ENCODE peak calls at places on chromosomes 7 and 10, in five cellular contexts. N, E, S, K and D are unnamed samples.

GRCh38 chr7:50781894-50782293 is 802 bp downstream of the GRB10 start:
- DNase-seq in N (no peak), E (no peak), S (no peak), K (no peak), D (no peak)

GRCh38 chr7:33201821-33202220 is 72.5 kb downstream of the BBS9 start:
- DNase-seq in N (no peak), E (peak), S (no peak), K (no peak), D (no peak)

GRCh38 chr7:106979551-106980357 is 64.8 kb upstream of the PRKAR2B start:
- DNase-seq in N (no peak), E (no peak), S (no peak), K (no peak), D (no peak)

GRCh38 chr7:7917593-7917992 is 51.0 kb upstream of the GLCCI1 start:
- DNase-seq in N (no peak), E (no peak), S (no peak), K (no peak), D (no peak)

GRCh38 chr7:20307119-20307518 is 23.6 kb upstream of the ITGB8 start:
- DNase-seq in N (peak), E (peak), S (no peak), K (no peak), D (no peak)

GRCh38 chr7:130481898-130482297 is 10.0 kb upstream of the MEST start:
- DNase-seq in N (peak), E (no peak), S (no peak), K (no peak), D (no peak)

GRCh38 chr7:4739528-4739992 is 35.9 kb upstream of the AP5Z1 start:
- DNase-seq in N (no peak), E (peak), S (no peak), K (no peak), D (peak)

GRCh38 chr10:11936389-11937152 is 106.0 kb downstream of the UPF2 start:
- DNase-seq in N (no peak), E (no peak), S (no peak), K (no peak), D (no peak)

GRCh38 chr10:119413738-119414611 is 128.5 kb downstream of the RGS10 start:
- DNase-seq in N (peak), E (no peak), S (peak), K (no peak), D (peak)

GRCh38 chr7:44884553-44885393 is 557 bp downstream of the PURB start:
- DNase-seq in N (peak), E (peak), S (no peak), K (peak), D (peak)

GRCh38 chr10:76352300-76352699 is 920.9 kb downstream of the LRMDA start:
- DNase-seq in N (peak), E (peak), S (peak), K (no peak), D (no peak)

GRCh38 chr7:94874036-94874745 is 33.2 kb upstream of the PPP1R9A start:
- DNase-seq in N (no peak), E (no peak), S (no peak), K (no peak), D (no peak)

GRCh38 chr7:28060371-28060950 is 120.1 kb downstream of the JAZF1 start:
- DNase-seq in N (peak), E (no peak), S (no peak), K (no peak), D (no peak)

GRCh38 chr10:99369126-99369525 is 40.0 kb downstream of the CNNM1 start:
- DNase-seq in N (peak), E (no peak), S (no peak), K (no peak), D (no peak)

GRCh38 chr10:97426776-97427570 is 982 bp downstream of the PGAM1 start:
- DNase-seq in N (no peak), E (no peak), S (no peak), K (no peak), D (no peak)

GRCh38 chr7:152891160-152891621 is 131.6 kb downstream of the ACTR3B start:
- DNase-seq in N (no peak), E (no peak), S (no peak), K (no peak), D (peak)

GRCh38 chr7:55571534-55572377 is 546 bp downstream of the VOPP1 start:
- DNase-seq in N (peak), E (peak), S (no peak), K (peak), D (peak)

GRCh38 chr10:132817701-132818211 is 31.8 kb upstream of the NKX6-2 start:
- DNase-seq in N (no peak), E (no peak), S (no peak), K (no peak), D (no peak)

GRCh38 chr7:142231716-142232115 is 26.1 kb downstream of the PRSS58 start:
- DNase-seq in N (no peak), E (no peak), S (no peak), K (no peak), D (no peak)

GRCh38 chr10:97059006-97059871 is 126.5 kb downstream of the SLIT1 start:
- DNase-seq in N (no peak), E (no peak), S (no peak), K (no peak), D (peak)

GRCh38 chr10:44830022-44830421 is 81.1 kb upstream of the TMEM72 start:
- DNase-seq in N (peak), E (peak), S (peak), K (no peak), D (no peak)

GRCh38 chr7:40231796-40232195 is 97.0 kb downstream of the SUGCT start:
- DNase-seq in N (peak), E (no peak), S (no peak), K (no peak), D (no peak)

GRCh38 chr10:95837368-95837776 is 70.4 kb upstream of the CC2D2B start:
- DNase-seq in N (no peak), E (no peak), S (no peak), K (no peak), D (no peak)

GRCh38 chr10:133418289-133418993 is 6.0 kb downstream of the SPRN start:
- DNase-seq in N (no peak), E (no peak), S (no peak), K (no peak), D (no peak)

GRCh38 chr7:117269895-117270294 is 53.0 kb downstream of the WNT2 start:
- DNase-seq in N (peak), E (peak), S (no peak), K (no peak), D (no peak)

GRCh38 chr10:112304460-112304859 is 21.3 kb downstream of the TECTB start:
- DNase-seq in N (peak), E (peak), S (no peak), K (no peak), D (no peak)

GRCh38 chr7:148665211-148665610 is 33.5 kb upstream of the CUL1 start:
- DNase-seq in N (peak), E (no peak), S (no peak), K (no peak), D (no peak)

GRCh38 chr10:43576580-43576979 is 2.2 kb upstream of the ZNF239 start:
- DNase-seq in N (no peak), E (no peak), S (no peak), K (no peak), D (no peak)

GRCh38 chr7:142301923-142302550 is 44.2 kb upstream of the PRSS58 start:
- DNase-seq in N (no peak), E (peak), S (no peak), K (no peak), D (no peak)

GRCh38 chr10:72490951-72491350 is 134.9 kb downstream of the MICU1 start:
- DNase-seq in N (peak), E (peak), S (peak), K (no peak), D (no peak)

GRCh38 chr10:92891885-92892705 is 43.8 kb downstream of the EXOC6 start:
- DNase-seq in N (peak), E (peak), S (peak), K (no peak), D (peak)

GRCh38 chr10:102310356-102311024 is 65.2 kb downstream of the GBF1 start:
- DNase-seq in N (peak), E (no peak), S (no peak), K (no peak), D (no peak)

GRCh38 chr7:18018296-18019205 is 9.1 kb downstream of the PRPS1L1 start:
- DNase-seq in N (no peak), E (no peak), S (no peak), K (no peak), D (no peak)

GRCh38 chr10:31381766-31382316 is 62.8 kb downstream of the ZEB1 start:
- DNase-seq in N (peak), E (peak), S (no peak), K (no peak), D (no peak)

GRCh38 chr7:50822716-50823115 is 40.0 kb upstream of the GRB10 start:
- DNase-seq in N (peak), E (no peak), S (no peak), K (no peak), D (no peak)

GRCh38 chr7:105673367-105674188 is 92.3 kb upstream of the EFCAB10 start:
- DNase-seq in N (no peak), E (peak), S (no peak), K (no peak), D (no peak)

GRCh38 chr10:52645435-52645776 is 127.2 kb downstream of the MBL2 start:
- DNase-seq in N (no peak), E (no peak), S (no peak), K (no peak), D (no peak)

GRCh38 chr7:5344342-5344741 is 61.6 kb downstream of the SLC29A4 start:
- DNase-seq in N (no peak), E (no peak), S (no peak), K (no peak), D (no peak)

GRCh38 chr10:29955308-29955935 is 104.0 kb downstream of the JCAD start:
- DNase-seq in N (peak), E (peak), S (no peak), K (no peak), D (peak)